ENCODE peak calls at places on chromosome 22, in six cellular contexts. K, D, P, T, E and L are unnamed samples. For H3K79me2, the result is how much of the 10 kb centered on the place peaks cover.

GRCh38 chr22:39287076-39287743 is 32.2 kb downstream of the RPL3 start:
- DNase-seq in K (no peak), D (no peak), P (no peak), T (no peak), E (no peak), L (no peak)

GRCh38 chr22:44718418-44718817 is 16.4 kb downstream of the PRR5 start:
- DNase-seq in K (no peak), D (no peak), P (peak), T (no peak), E (no peak), L (no peak)

GRCh38 chr22:37733625-37734401 is 37.0 kb downstream of the TRIOBP start:
- DNase-seq in K (no peak), D (no peak), P (no peak), T (no peak), E (no peak), L (no peak)

GRCh38 chr22:18035740-18036139 is 11.4 kb upstream of the MICAL3 start:
- DNase-seq in K (peak), D (no peak), P (no peak), T (no peak), E (peak), L (peak)

GRCh38 chr22:26527167-26527566 is 14.9 kb upstream of the TFIP11 start:
- DNase-seq in K (no peak), D (no peak), P (no peak), T (no peak), E (no peak), L (no peak)

GRCh38 chr22:38080847-38081635 is 2.9 kb downstream of the SLC16A8 start:
- DNase-seq in K (peak), D (no peak), P (no peak), T (no peak), E (no peak), L (no peak)

GRCh38 chr22:36321797-36322601 is 65.8 kb downstream of the MYH9 start:
- DNase-seq in K (no peak), D (no peak), P (no peak), T (no peak), E (no peak), L (no peak)

GRCh38 chr22:39446239-39446721 is 10.5 kb upstream of the MGAT3 start:
- DNase-seq in K (no peak), D (peak), P (peak), T (no peak), E (no peak), L (no peak)

GRCh38 chr22:16915711-16916110 is 90.5 kb upstream of the XKR3 start:
- DNase-seq in K (no peak), D (no peak), P (no peak), T (no peak), E (no peak), L (no peak)

GRCh38 chr22:21650823-21651520 is 8.9 kb downstream of the SDF2L1 start:
- DNase-seq in K (no peak), D (no peak), P (no peak), T (no peak), E (no peak), L (no peak)

GRCh38 chr22:37032535-37033460 is 13.3 kb downstream of the MPST start:
- DNase-seq in K (no peak), D (no peak), P (no peak), T (no peak), E (peak), L (no peak)

GRCh38 chr22:22207845-22208564 is 36.6 kb upstream of the VPREB1 start:
- DNase-seq in K (peak), D (peak), P (peak), T (peak), E (peak), L (peak)

GRCh38 chr22:38873469-38874411 is 1.7 kb upstream of the CBX6 start:
- DNase-seq in K (no peak), D (no peak), P (peak), T (no peak), E (no peak), L (no peak)

GRCh38 chr22:24516301-24516737 is 21.2 kb downstream of the UPB1 start:
- DNase-seq in K (no peak), D (no peak), P (no peak), T (no peak), E (peak), L (no peak)

GRCh38 chr22:40265783-40266182 is 80.5 kb upstream of the ADSL start:
- DNase-seq in K (no peak), D (no peak), P (no peak), T (no peak), E (no peak), L (no peak)

GRCh38 chr22:19331975-19332374 is 40.5 kb upstream of the CLTCL1 start:
- DNase-seq in K (no peak), D (no peak), P (no peak), T (no peak), E (no peak), L (no peak)

GRCh38 chr22:48798281-48799226 is 1029.1 kb downstream of the BRD1 start:
- DNase-seq in K (no peak), D (no peak), P (no peak), T (no peak), E (no peak), L (no peak)

GRCh38 chr22:38467904-38468760 is at the start of gene KDELR3:
- DNase-seq in K (peak), D (peak), P (no peak), T (no peak), E (no peak), L (peak)

GRCh38 chr22:39300198-39300830 is 19.1 kb downstream of the RPL3 start:
- DNase-seq in K (no peak), D (no peak), P (no peak), T (no peak), E (no peak), L (no peak)

GRCh38 chr22:37187552-37187890 is 526 bp downstream of the C1QTNF6 start:
- DNase-seq in K (peak), D (no peak), P (no peak), T (no peak), E (no peak), L (no peak)

GRCh38 chr22:42279425-42280020 is 9.1 kb upstream of the TCF20 start:
- DNase-seq in K (no peak), D (no peak), P (no peak), T (no peak), E (no peak), L (no peak)

GRCh38 chr22:45125198-45125597 is 38.5 kb upstream of the NUP50 start:
- DNase-seq in K (no peak), D (no peak), P (no peak), T (no peak), E (no peak), L (no peak)

GRCh38 chr22:25153961-25154685 is 45.5 kb upstream of the CRYBB3 start:
- DNase-seq in K (peak), D (no peak), P (no peak), T (no peak), E (peak), L (no peak)

GRCh38 chr22:37017356-37017755 is 1.9 kb downstream of the TST start:
- DNase-seq in K (no peak), D (no peak), P (no peak), T (no peak), E (no peak), L (no peak)

GRCh38 chr22:21958360-21959273 is 6.0 kb upstream of the PPM1F start:
- DNase-seq in K (no peak), D (no peak), P (no peak), T (no peak), E (no peak), L (no peak)

GRCh38 chr22:26690654-26691376 is 33.4 kb downstream of the MIAT start:
- DNase-seq in K (no peak), D (no peak), P (no peak), T (no peak), E (no peak), L (no peak)

GRCh38 chr22:42116848-42117424 is 13.7 kb downstream of the CYP2D6 start:
- DNase-seq in K (no peak), D (no peak), P (no peak), T (no peak), E (no peak), L (no peak)

GRCh38 chr22:22037740-22038139 is 55.2 kb upstream of the TOP3B start:
- DNase-seq in K (no peak), D (peak), P (no peak), T (no peak), E (peak), L (no peak)

GRCh38 chr22:36363378-36363931 is 24.3 kb downstream of the MYH9 start:
- DNase-seq in K (no peak), D (no peak), P (no peak), T (no peak), E (peak), L (no peak)

GRCh38 chr22:17105143-17106129 is 15.7 kb downstream of the TMEM121B start:
- DNase-seq in K (no peak), D (no peak), P (no peak), T (no peak), E (no peak), L (no peak)

GRCh38 chr22:36409911-36410756 is 22.4 kb upstream of the MYH9 start:
- DNase-seq in K (no peak), D (peak), P (no peak), T (peak), E (peak), L (peak)

GRCh38 chr22:41000941-41001721 is 50.0 kb downstream of the RBX1 start:
- DNase-seq in K (no peak), D (no peak), P (no peak), T (no peak), E (no peak), L (no peak)

GRCh38 chr22:41094036-41094435 is 1.6 kb downstream of the EP300 start:
- DNase-seq in K (peak), D (peak), P (no peak), T (no peak), E (peak), L (no peak)

GRCh38 chr22:23220485-23221350 is 40.4 kb downstream of the BCR start:
- DNase-seq in K (no peak), D (peak), P (no peak), T (no peak), E (no peak), L (no peak)

GRCh38 chr22:19446603-19447387 is 716 bp downstream of the C22orf39 start:
- DNase-seq in K (no peak), D (peak), P (no peak), T (no peak), E (peak), L (no peak)

GRCh38 chr22:45248832-45249561 is 8.3 kb upstream of the KIAA0930 start:
- DNase-seq in K (no peak), D (no peak), P (peak), T (no peak), E (no peak), L (no peak)

GRCh38 chr22:45170001-45170466 is 6.3 kb downstream of the NUP50 start:
- DNase-seq in K (no peak), D (peak), P (no peak), T (no peak), E (no peak), L (no peak)

GRCh38 chr22:30457964-30458363 is 13.9 kb downstream of the SEC14L3 start:
- DNase-seq in K (no peak), D (no peak), P (no peak), T (no peak), E (no peak), L (no peak)

GRCh38 chr22:30453731-30454510 is 17.9 kb downstream of the SEC14L3 start:
- DNase-seq in K (peak), D (no peak), P (no peak), T (no peak), E (no peak), L (no peak)

GRCh38 chr22:30460147-30460546 is 11.7 kb downstream of the SEC14L3 start:
- DNase-seq in K (no peak), D (no peak), P (no peak), T (no peak), E (no peak), L (no peak)

DNA sequence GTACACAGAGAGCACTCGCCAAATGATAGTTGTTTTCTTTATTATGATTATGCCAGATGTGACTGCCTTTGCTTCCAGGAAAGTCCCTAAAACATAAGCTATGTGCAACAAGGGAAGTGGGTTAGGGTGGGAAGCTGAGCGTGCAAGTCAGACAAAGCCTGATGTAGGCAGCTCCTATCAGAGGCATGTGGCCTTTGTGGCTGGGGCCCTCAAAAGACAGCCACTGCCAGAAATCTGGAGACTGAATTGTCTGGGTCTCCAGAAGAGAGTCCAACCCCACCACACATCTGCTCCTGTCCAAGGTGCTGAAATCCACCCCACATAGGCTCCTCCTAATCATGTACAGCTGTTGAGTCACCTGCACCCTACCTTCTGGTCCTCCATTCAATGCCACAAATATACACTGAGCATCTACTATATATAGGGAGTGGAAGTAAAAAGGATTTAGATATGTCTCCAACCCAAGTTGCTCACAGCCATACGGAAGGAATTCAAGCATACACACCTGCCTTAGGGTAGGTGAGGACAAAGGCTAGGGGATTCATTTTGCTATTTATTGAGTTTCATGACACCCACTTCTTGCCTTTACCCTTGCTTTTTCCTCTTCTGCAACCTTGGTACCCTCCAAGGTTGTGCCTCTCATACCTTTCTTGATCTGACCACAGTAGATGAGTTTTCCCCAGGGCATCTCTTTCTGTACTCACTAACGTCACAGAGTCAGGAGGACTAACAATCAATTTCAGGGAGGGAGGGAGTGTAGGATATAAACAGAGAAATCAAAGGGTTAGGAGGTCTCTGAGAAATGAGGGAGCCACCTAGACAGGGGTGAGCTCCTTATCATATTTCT is 12.4 kb downstream of the SEC14L3 start:
- DNase-seq in K (no peak), D (peak), P (no peak), T (no peak), E (peak), L (no peak)
- TF ChIP-seq JUND in K (no peak), D (no peak), P (no peak), T (no peak), E (no peak), L (no peak)

DNA sequence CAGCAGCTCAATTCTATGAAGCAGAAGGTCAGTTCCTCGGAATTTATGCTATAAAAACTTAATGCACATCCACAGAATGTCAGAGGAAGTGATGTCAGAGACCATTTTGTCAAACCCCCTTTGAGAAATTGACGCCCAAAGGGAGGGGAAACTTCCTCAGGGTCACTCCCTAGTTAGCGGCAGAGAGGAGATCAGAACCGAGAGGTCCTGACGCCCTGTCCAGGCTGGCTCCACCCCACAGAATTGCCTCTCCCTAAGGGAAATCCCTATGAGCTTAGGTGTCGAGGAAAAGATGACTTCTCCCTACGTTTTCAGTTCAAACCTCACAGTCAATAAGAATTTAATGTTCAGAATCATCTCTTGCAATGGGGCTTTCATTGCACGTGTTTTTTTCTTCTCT is 148.9 kb upstream of the TIMP3 start:
- DNase-seq in K (no peak), D (no peak), P (no peak), T (no peak), E (no peak), L (no peak)
- H3K79me2 ChIP-seq in K (under half), D (under half), P (under half), T (under half), E (under half), L (under half)

DNA sequence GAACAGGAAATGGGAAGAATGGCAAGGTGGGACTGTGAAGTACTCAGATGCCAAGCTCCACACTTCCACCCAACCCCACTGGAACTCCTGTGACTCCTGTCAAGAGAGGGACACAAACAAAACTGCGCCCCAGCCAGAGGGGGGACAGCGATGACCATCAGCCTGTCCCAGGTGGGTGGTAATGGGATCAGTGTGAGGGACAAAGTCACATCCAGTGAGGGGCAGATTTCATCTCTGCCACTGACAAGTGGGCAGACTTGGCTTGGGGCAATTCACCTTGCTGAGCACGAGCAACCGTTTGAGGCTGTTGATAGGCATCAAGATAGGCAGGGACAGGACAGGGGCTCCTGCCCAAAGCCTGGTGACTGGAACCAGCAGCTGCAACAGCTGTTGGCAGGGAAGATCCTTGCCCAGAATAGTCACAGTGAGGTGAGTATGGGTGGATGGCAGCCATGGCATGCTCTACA is 105.4 kb upstream of the PITPNB start:
- DNase-seq in K (peak), D (no peak), P (no peak), T (no peak), E (no peak), L (no peak)
- TF ChIP-seq JUND in K (no peak), D (no peak), P (no peak), T (no peak), E (no peak), L (no peak)

GRCh38 chr22:49884075-49884474 is 30.4 kb downstream of the ZBED4 start:
- DNase-seq in K (no peak), D (no peak), P (no peak), T (no peak), E (no peak), L (no peak)
- H3K79me2 ChIP-seq in K (half or more), D (under half), P (under half), T (under half), E (under half), L (half or more)

DNA sequence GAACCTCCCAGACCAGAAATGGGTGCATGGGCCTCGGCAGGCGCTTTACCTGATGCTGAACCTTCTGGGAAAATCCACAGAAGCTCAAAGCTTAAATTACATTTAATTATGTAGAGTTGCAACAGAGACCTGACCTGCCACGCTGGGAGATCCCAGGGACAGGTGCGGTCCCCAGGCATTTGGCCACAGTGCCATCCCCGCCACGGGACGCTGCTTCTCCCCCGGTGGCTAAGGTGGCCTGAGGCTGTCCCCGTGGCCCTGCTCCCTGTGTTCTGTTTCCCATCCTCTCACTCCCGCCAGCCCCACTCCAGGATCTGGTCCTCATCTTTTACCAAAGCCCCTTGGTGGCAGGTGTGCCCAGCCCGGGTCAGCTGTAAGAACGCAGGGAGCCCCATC is 39.6 kb downstream of the GRAMD4 start:
- DNase-seq in K (no peak), D (no peak), P (no peak), T (no peak), E (no peak), L (no peak)
- TF ChIP-seq JUND in K (no peak), D (no peak), P (no peak), T (no peak), E (no peak), L (no peak)

GRCh38 chr22:47111626-47112373 is 349.4 kb downstream of the TBC1D22A start:
- DNase-seq in K (no peak), D (no peak), P (no peak), T (no peak), E (no peak), L (no peak)

GRCh38 chr22:47105085-47105484 is 342.6 kb downstream of the TBC1D22A start:
- DNase-seq in K (no peak), D (no peak), P (no peak), T (no peak), E (no peak), L (no peak)

GRCh38 chr22:47106806-47107205 is 344.4 kb downstream of the TBC1D22A start:
- DNase-seq in K (no peak), D (no peak), P (no peak), T (no peak), E (no peak), L (no peak)

GRCh38 chr22:47110817-47111443 is 348.5 kb downstream of the TBC1D22A start:
- DNase-seq in K (no peak), D (no peak), P (no peak), T (no peak), E (no peak), L (no peak)

GRCh38 chr22:47107431-47107830 is 345.0 kb downstream of the TBC1D22A start:
- DNase-seq in K (no peak), D (no peak), P (no peak), T (no peak), E (no peak), L (peak)
- H3K79me2 ChIP-seq in K (under half), D (under half), P (under half), T (under half), E (under half), L (under half)

GRCh38 chr22:50296658-50297490 is 10.6 kb downstream of the PLXNB2 start:
- DNase-seq in K (no peak), D (no peak), P (no peak), T (no peak), E (peak), L (no peak)
- TF ChIP-seq JUND in K (no peak), D (no peak), P (no peak), T (no peak), E (no peak), L (no peak)

DNA sequence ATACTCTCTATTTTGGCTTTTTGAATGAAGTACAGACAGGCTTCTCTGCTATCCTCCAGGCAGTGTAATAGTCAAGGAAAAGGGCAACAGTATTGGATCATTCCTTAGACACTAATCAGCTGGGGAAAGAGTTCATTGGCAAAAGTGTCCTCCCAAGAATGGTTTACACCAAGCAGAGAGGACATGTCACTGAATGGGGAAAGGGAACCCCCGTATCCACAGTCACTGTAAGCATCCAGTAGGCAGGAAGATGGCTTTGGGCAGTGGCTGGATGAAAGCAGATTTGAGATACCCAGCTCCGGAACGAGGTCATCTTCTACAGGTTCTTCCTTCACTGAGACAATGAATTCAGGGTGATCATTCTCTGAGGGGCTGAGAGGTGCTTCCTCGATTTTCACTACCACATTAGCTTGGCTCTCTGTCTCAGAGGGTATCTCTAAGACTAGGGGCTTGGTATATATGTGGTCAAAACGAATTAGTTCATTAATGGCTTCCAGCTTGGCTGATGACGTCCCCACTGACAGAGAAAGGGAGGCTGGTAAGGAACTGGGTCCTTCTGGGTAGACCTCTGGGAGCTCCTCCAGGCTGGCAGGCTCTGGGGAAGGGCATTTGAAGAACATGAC is 5.2 kb downstream of the XBP1 start:
- DNase-seq in K (no peak), D (no peak), P (no peak), T (no peak), E (no peak), L (no peak)
- H3K79me2 ChIP-seq in K (half or more), D (half or more), P (half or more), T (under half), E (half or more), L (half or more)

GRCh38 chr22:20573830-20574615 is 66.6 kb downstream of the MED15 start:
- DNase-seq in K (no peak), D (no peak), P (no peak), T (no peak), E (no peak), L (no peak)
- TF ChIP-seq JUND in K (no peak), D (no peak), P (no peak), T (no peak), E (no peak), L (no peak)